ENCODE peak calls at places on chromosomes 3 and 15, in five cellular contexts. One of them, this sample, is unnamed.
A peak's percentile ranks its signal among the peaks of the same experiment; 100 is the strongest.

GRCh38 chr3:8488436-8488835 is 13.2 kb upstream of the LMCD1 start:
- DNase-seq in mucosa of descending colon: no peak
- DNase-seq in neural progenitor cell: no peak
- DNase-seq in pancreas: no peak
- DNase-seq in breast epithelium: no peak
- DNase-seq in this sample: no peak

GRCh38 chr15:74955796-74956647 is 550 bp downstream of the RPP25 start:
- DNase-seq in mucosa of descending colon: peak; percentile 86
- DNase-seq in neural progenitor cell: peak; percentile 86
- DNase-seq in pancreas: peak; percentile 91
- DNase-seq in breast epithelium: peak; percentile 68
- DNase-seq in this sample: no peak

GRCh38 chr3:55765398-55765797 is 278.3 kb upstream of the WNT5A start:
- DNase-seq in mucosa of descending colon: no peak
- DNase-seq in neural progenitor cell: no peak
- DNase-seq in pancreas: no peak
- DNase-seq in breast epithelium: no peak
- DNase-seq in this sample: no peak

GRCh38 chr3:142211034-142211433 is 14.4 kb downstream of the GK5 start:
- DNase-seq in mucosa of descending colon: no peak
- DNase-seq in neural progenitor cell: peak; percentile 63
- DNase-seq in pancreas: no peak
- DNase-seq in breast epithelium: no peak
- DNase-seq in this sample: no peak

GRCh38 chr3:164222200-164222599 is 856.1 kb downstream of the SI start:
- DNase-seq in mucosa of descending colon: no peak
- DNase-seq in neural progenitor cell: no peak
- DNase-seq in pancreas: no peak
- DNase-seq in breast epithelium: no peak
- DNase-seq in this sample: no peak

GRCh38 chr3:125045965-125046364 is 9.8 kb downstream of the HEG1 start:
- DNase-seq in mucosa of descending colon: no peak
- DNase-seq in neural progenitor cell: no peak
- DNase-seq in pancreas: no peak
- DNase-seq in breast epithelium: no peak
- DNase-seq in this sample: no peak

GRCh38 chr3:155352900-155353490 is 59.5 kb upstream of the STRIT1 start:
- DNase-seq in mucosa of descending colon: no peak
- DNase-seq in neural progenitor cell: peak; percentile 43
- DNase-seq in pancreas: no peak
- DNase-seq in breast epithelium: no peak
- DNase-seq in this sample: no peak

GRCh38 chr3:188156051-188156450 is 2.1 kb downstream of the LPP start:
- DNase-seq in mucosa of descending colon: no peak
- DNase-seq in neural progenitor cell: no peak
- DNase-seq in pancreas: no peak
- DNase-seq in breast epithelium: no peak
- DNase-seq in this sample: no peak

GRCh38 chr3:16211176-16211904 is 36.9 kb downstream of the GALNT15 start:
- DNase-seq in mucosa of descending colon: no peak
- DNase-seq in neural progenitor cell: no peak
- DNase-seq in pancreas: no peak
- DNase-seq in breast epithelium: no peak
- DNase-seq in this sample: no peak

GRCh38 chr3:126911162-126912026 is 71.5 kb upstream of the PLXNA1 start:
- DNase-seq in mucosa of descending colon: peak; percentile 48
- DNase-seq in neural progenitor cell: no peak
- DNase-seq in pancreas: no peak
- DNase-seq in breast epithelium: no peak
- DNase-seq in this sample: no peak

GRCh38 chr3:197204729-197205128 is 93.7 kb downstream of the DLG1 start:
- DNase-seq in mucosa of descending colon: no peak
- DNase-seq in neural progenitor cell: no peak
- DNase-seq in pancreas: no peak
- DNase-seq in breast epithelium: no peak
- DNase-seq in this sample: no peak

GRCh38 chr3:124766113-124767095 is 36.2 kb downstream of the UMPS start:
- DNase-seq in mucosa of descending colon: no peak
- DNase-seq in neural progenitor cell: no peak
- DNase-seq in pancreas: no peak
- DNase-seq in breast epithelium: no peak
- DNase-seq in this sample: no peak

GRCh38 chr3:8319935-8320634 is 181.5 kb upstream of the LMCD1 start:
- DNase-seq in mucosa of descending colon: no peak
- DNase-seq in neural progenitor cell: no peak
- DNase-seq in pancreas: no peak
- DNase-seq in breast epithelium: no peak
- DNase-seq in this sample: peak; percentile 8

GRCh38 chr3:12352253-12352652 is 63.4 kb downstream of the PPARG start:
- DNase-seq in mucosa of descending colon: no peak
- DNase-seq in neural progenitor cell: no peak
- DNase-seq in pancreas: no peak
- DNase-seq in breast epithelium: no peak
- DNase-seq in this sample: no peak

GRCh38 chr3:18442743-18443669 is 17.9 kb upstream of the SATB1 start:
- DNase-seq in mucosa of descending colon: peak; percentile 8
- DNase-seq in neural progenitor cell: peak; percentile 2
- DNase-seq in pancreas: no peak
- DNase-seq in breast epithelium: no peak
- DNase-seq in this sample: no peak

GRCh38 chr3:151009981-151010380 is 37.5 kb upstream of the CLRN1 start:
- DNase-seq in mucosa of descending colon: no peak
- DNase-seq in neural progenitor cell: no peak
- DNase-seq in pancreas: no peak
- DNase-seq in breast epithelium: no peak
- DNase-seq in this sample: no peak

GRCh38 chr15:100733088-100733487 is 130.7 kb downstream of the ASB7 start:
- DNase-seq in mucosa of descending colon: no peak
- DNase-seq in neural progenitor cell: no peak
- DNase-seq in pancreas: no peak
- DNase-seq in breast epithelium: peak; percentile 64
- DNase-seq in this sample: no peak

DNA sequence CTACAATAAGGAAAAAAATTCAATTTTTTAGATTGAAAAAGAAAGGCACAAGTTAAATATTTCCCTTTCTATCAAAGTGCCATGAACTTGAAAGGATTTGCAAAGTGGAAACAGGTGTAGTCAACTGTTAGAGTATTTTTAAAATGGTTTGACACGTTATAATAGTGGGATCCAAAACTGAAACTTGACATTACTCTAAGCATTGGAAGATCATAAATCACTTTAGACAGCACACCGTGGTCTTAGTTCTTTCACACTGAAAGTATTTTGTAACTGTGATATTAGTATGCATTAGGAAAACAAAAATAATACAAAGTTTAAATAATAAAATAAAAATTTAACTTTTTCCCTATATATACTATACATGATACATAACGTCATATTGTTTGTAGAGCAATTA is 933.1 kb downstream of the EPHA3 start:
- DNase-seq in mucosa of descending colon: no peak
- DNase-seq in neural progenitor cell: no peak
- DNase-seq in pancreas: no peak
- DNase-seq in breast epithelium: no peak
- DNase-seq in this sample: no peak
- H3K9me3 ChIP-seq in mucosa of descending colon: no peaks in the 10 kb centered on the region
- H3K9me3 ChIP-seq in neural progenitor cell: no peaks in the 10 kb centered on the region
- H3K9me3 ChIP-seq in pancreas: no peaks in the 10 kb centered on the region
- H3K9me3 ChIP-seq in breast epithelium: no peaks in the 10 kb centered on the region
- H3K9me3 ChIP-seq in this sample: no peaks in the 10 kb centered on the region

GRCh38 chr3:122918576-122919290 is 108.8 kb downstream of the SEMA5B start:
- DNase-seq in mucosa of descending colon: no peak
- DNase-seq in neural progenitor cell: peak; percentile 25
- DNase-seq in pancreas: no peak
- DNase-seq in breast epithelium: no peak
- DNase-seq in this sample: no peak
- H3K4me3 ChIP-seq in mucosa of descending colon: no peak overlapping the region
- H3K4me3 ChIP-seq in neural progenitor cell: no peak overlapping the region
- H3K4me3 ChIP-seq in pancreas: no peak overlapping the region
- H3K4me3 ChIP-seq in breast epithelium: no peak overlapping the region
- H3K4me3 ChIP-seq in this sample: no peak overlapping the region

GRCh38 chr3:191627064-191627463 is 166.1 kb downstream of the PYDC2 start:
- DNase-seq in mucosa of descending colon: no peak
- DNase-seq in neural progenitor cell: peak; percentile 6
- DNase-seq in pancreas: no peak
- DNase-seq in breast epithelium: no peak
- DNase-seq in this sample: no peak
- H3K9me3 ChIP-seq in mucosa of descending colon: no peaks in the 10 kb centered on the region
- H3K9me3 ChIP-seq in neural progenitor cell: no peaks in the 10 kb centered on the region
- H3K9me3 ChIP-seq in pancreas: no peaks in the 10 kb centered on the region
- H3K9me3 ChIP-seq in breast epithelium: no peaks in the 10 kb centered on the region
- H3K9me3 ChIP-seq in this sample: peaks cover 11% of the 10 kb centered on the region

DNA sequence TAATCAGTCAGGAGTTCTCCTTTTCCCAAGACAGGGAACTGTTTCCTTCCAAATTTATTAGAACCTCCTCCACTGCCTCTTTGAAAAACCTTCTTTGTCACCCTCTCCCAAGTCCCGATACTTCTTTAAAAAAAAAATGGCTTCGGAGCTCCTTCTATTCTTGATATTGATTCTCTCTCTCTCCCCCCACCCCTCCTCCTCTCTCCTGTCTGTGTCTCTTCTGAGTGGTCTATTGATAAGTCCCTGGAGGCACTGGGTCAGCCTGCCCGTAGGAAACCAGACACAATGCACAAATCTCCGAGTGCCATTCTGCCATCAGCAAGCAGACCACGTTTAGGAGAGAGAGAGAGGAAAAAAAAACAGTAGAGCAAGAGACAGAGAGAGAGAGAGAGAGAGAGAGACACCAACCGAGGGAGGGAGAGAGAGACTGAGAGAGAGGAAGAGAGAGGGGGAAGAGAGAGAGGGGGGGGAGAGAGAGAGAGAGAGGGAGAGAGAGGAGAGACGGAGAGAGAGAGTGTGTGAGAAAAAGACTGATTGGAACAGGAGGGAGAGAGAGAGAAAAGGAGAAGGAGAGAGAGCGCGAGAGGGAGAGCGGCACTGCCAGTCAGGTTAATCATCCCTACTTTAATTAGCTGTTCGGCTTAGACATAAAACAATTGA is 160.9 kb downstream of the TIGIT start:
- DNase-seq in mucosa of descending colon: no peak
- DNase-seq in neural progenitor cell: peak; percentile 61
- DNase-seq in pancreas: no peak
- DNase-seq in breast epithelium: no peak
- DNase-seq in this sample: no peak
- H3K4me3 ChIP-seq in mucosa of descending colon: no peak overlapping the region
- H3K4me3 ChIP-seq in neural progenitor cell: peak overlapping the region; percentile 61
- H3K4me3 ChIP-seq in pancreas: peak overlapping the region; percentile 27
- H3K4me3 ChIP-seq in breast epithelium: peak overlapping the region; percentile 63
- H3K4me3 ChIP-seq in this sample: peak overlapping the region; percentile 50

GRCh38 chr3:13902648-13903238 is 22.9 kb upstream of the WNT7A start:
- DNase-seq in mucosa of descending colon: no peak
- DNase-seq in neural progenitor cell: no peak
- DNase-seq in pancreas: no peak
- DNase-seq in breast epithelium: no peak
- DNase-seq in this sample: no peak

GRCh38 chr3:13896473-13897154 is 16.7 kb upstream of the WNT7A start:
- DNase-seq in mucosa of descending colon: peak; percentile 73
- DNase-seq in neural progenitor cell: peak; percentile 88
- DNase-seq in pancreas: no peak
- DNase-seq in breast epithelium: no peak
- DNase-seq in this sample: peak; percentile 20

DNA sequence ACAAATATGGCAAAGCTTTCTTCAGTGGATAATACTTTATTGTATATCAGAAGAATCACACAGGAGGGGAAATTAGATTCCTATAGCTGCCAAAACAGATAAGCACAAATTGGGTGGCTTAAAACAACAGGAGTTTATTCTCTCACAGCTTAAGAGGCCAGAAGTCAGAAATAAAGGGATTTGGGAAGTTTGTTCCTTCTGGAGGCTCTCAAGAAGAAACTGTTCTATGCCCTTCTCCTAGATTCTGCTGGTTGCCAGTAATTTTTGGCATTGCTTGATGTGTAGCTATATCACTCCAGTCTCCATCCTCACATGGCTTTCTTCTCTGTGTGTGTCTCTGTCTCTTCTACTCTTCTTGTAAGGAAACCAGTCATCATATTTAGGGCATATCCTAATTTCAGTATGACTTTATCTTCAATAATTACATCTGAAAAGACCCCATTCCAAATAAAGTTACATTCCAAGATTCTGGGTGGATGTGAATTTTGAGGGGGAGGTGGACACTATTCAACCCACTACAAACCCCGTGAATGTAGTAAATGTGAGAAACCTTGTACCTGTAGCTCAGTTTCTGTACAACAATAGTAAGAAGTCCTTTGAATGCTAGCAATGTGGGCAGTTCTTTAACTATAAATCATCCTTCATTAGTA is 22.2 kb upstream of the WNT7A start:
- DNase-seq in mucosa of descending colon: no peak
- DNase-seq in neural progenitor cell: no peak
- DNase-seq in pancreas: no peak
- DNase-seq in breast epithelium: no peak
- DNase-seq in this sample: no peak
- H3K9me3 ChIP-seq in mucosa of descending colon: peaks cover 54% of the 10 kb centered on the region
- H3K9me3 ChIP-seq in neural progenitor cell: peaks cover 23% of the 10 kb centered on the region
- H3K9me3 ChIP-seq in pancreas: no peaks in the 10 kb centered on the region
- H3K9me3 ChIP-seq in breast epithelium: peaks cover 64% of the 10 kb centered on the region
- H3K9me3 ChIP-seq in this sample: peaks cover 13% of the 10 kb centered on the region

DNA sequence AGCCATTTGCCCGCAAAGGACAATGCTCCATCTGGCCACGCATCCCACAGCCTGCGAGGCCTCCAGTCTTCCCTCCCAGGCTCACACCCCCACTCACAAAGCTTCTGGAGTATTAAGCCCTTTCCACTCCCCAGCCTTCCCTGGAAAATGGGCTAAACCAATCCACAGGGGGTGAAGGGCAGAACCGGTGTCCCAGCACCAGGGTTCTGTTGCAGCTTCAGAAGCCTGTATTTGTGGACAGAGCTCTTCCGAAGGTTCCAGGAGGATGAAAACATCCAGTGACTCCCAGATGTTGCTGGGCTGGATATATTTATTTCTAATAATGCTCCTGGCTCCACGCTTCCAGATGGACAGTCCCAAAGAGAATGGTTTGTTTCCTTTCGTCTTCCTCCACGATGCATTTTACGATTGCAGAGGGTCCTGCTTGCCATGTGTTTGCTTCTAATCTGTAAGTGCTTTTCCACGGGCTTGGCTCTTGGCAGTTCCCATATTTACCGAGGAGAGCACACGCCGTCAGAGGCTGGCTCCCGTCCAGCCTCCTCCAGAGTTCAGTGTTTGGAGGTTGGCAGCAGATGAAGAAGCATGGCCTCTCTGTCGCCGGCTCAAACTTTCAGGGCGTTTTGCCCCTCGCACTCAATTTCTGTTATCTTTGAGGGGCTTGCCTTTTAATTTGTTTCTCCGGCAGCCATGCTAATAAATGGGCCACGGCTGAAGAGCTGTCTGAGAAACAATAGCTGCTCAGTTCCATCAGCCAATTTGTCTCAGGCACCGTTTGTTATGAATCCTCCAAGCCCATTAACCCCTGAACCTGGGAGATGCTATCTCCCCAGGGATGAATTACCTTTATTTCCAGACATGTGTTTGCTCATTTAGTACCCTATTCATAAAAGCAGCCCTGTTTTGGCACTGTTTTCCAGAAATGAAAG is 367.9 kb upstream of the PROK2 start:
- DNase-seq in mucosa of descending colon: peak; percentile 87
- DNase-seq in neural progenitor cell: no peak
- DNase-seq in pancreas: peak; percentile 87
- DNase-seq in breast epithelium: peak; percentile 72
- DNase-seq in this sample: peak; percentile 29
- H3K4me3 ChIP-seq in mucosa of descending colon: no peak overlapping the region
- H3K4me3 ChIP-seq in neural progenitor cell: no peak overlapping the region
- H3K4me3 ChIP-seq in pancreas: peak overlapping the region; percentile 27
- H3K4me3 ChIP-seq in breast epithelium: peak overlapping the region; percentile 51
- H3K4me3 ChIP-seq in this sample: peak overlapping the region; percentile 50

This sample was measured in AG04450.